ENCODE peak calls at places on chromosomes 1 and 21, in ten cellular contexts. Y, T, Z, I, D, C, M, Q, N and K are unnamed samples.

GRCh38 chr1:108050911-108051624 is 86.1 kb upstream of the VAV3 start:
- DNase-seq in Y (no peak), T (no peak), Z (no peak), I (peak; percentile 25), D (no peak), C (no peak), M (no peak), Q (no peak), N (no peak), K (no peak)

GRCh38 chr1:51906306-51907078 is 28.0 kb upstream of the NRDC start:
- DNase-seq in Y (no peak), T (no peak), Z (no peak), I (peak; percentile 70), D (no peak), C (no peak), M (peak; percentile 67), Q (no peak), N (no peak), K (no peak)

GRCh38 chr1:30759718-30760281 is 2.2 kb upstream of the LAPTM5 start:
- DNase-seq in Y (no peak), T (no peak), Z (no peak), I (no peak), D (peak; percentile 87), C (no peak), M (no peak), Q (no peak), N (no peak), K (no peak)

GRCh38 chr1:29520571-29521437 is 284.5 kb downstream of the PTPRU start:
- DNase-seq in Y (no peak), T (peak; percentile 24), Z (no peak), I (no peak), D (peak; percentile 65), C (no peak), M (no peak), Q (no peak), N (no peak), K (no peak)

GRCh38 chr1:202663141-202663540 is 47.1 kb downstream of the SYT2 start:
- DNase-seq in Y (no peak), T (no peak), Z (no peak), I (no peak), D (no peak), C (no peak), M (no peak), Q (no peak), N (no peak), K (no peak)

GRCh38 chr1:101438359-101438758 is 201.5 kb downstream of the S1PR1 start:
- DNase-seq in Y (no peak), T (no peak), Z (peak; percentile 20), I (peak; percentile 38), D (no peak), C (no peak), M (peak; percentile 15), Q (no peak), N (no peak), K (no peak)

GRCh38 chr1:64343105-64343960 is 126.6 kb upstream of the CACHD1 start:
- DNase-seq in Y (no peak), T (no peak), Z (peak; percentile 99), I (peak; percentile 91), D (no peak), C (no peak), M (peak; percentile 86), Q (peak; percentile 77), N (peak; percentile 94), K (no peak)

GRCh38 chr1:153359241-153359640 is 1.6 kb downstream of the S100A9 start:
- DNase-seq in Y (no peak), T (no peak), Z (no peak), I (no peak), D (peak; percentile 75), C (peak; percentile 15), M (no peak), Q (no peak), N (no peak), K (no peak)

GRCh38 chr1:107748529-107748928 is 216.5 kb downstream of the VAV3 start:
- DNase-seq in Y (no peak), T (no peak), Z (peak; percentile 35), I (peak; percentile 71), D (no peak), C (no peak), M (peak; percentile 73), Q (peak; percentile 20), N (peak; percentile 33), K (no peak)

GRCh38 chr21:38289697-38290096 is 32.9 kb downstream of the KCNJ15 start:
- DNase-seq in Y (peak; percentile 37), T (no peak), Z (peak; percentile 99), I (peak; percentile 98), D (no peak), C (no peak), M (peak; percentile 97), Q (peak; percentile 99), N (no peak), K (peak; percentile 100)

GRCh38 chr1:29342351-29342750 is 106.0 kb downstream of the PTPRU start:
- DNase-seq in Y (no peak), T (peak; percentile 23), Z (no peak), I (no peak), D (peak; percentile 46), C (no peak), M (no peak), Q (no peak), N (no peak), K (no peak)

DNA sequence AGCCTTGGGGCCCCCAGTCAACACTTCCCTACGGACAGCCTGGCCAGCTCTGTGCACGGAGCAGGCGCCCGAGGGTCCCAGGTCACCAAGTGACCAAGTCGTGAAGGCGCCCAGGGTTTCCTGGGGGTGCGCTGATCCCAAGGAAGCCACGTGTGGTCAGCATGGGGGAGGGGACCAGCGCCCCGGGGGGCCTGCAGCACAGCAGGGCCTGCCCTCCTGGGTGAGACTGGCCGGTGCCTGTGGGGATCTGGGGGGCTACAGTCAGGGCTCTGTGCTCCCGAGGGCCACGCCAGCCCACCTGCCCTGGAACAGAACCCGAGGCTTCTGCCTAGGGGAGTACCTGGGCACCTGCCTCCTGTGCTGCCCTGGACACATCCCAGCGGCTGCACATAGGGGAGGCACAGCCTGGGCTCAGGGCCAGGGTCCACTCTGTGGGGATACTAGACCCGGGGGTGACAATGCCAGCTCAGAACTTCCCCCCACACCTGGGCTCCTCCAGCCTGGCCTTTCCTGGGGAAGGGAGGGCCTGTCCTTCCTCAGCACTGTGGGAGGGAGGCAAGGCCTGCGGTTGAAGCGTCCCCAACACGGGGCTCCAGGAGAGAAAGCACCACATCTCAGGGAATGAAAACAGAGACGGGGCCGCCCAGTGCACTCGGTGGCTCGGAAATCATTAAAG is 6.2 kb upstream of the POFUT2 start:
- DNase-seq in Y (no peak), T (no peak), Z (no peak), I (no peak), D (peak; percentile 77), C (peak; percentile 22), M (no peak), Q (no peak), N (no peak), K (no peak)
- H3K4me3 ChIP-seq in Y (no peak overlapping the region), T (no peak overlapping the region), Z (no peak overlapping the region), I (peak overlapping the region; percentile 14), D (no peak overlapping the region), C (no peak overlapping the region), M (peak overlapping the region; percentile 52), Q (peak overlapping the region; percentile 15), N (no peak overlapping the region), K (peak overlapping the region; percentile 13)

GRCh38 chr1:207089627-207090265 is 1.1 kb downstream of the C4BPB start:
- DNase-seq in Y (no peak), T (no peak), Z (no peak), I (no peak), D (no peak), C (no peak), M (no peak), Q (no peak), N (no peak), K (no peak)
- H3K4me3 ChIP-seq in Y (no peak overlapping the region), T (peak overlapping the region; percentile 20), Z (no peak overlapping the region), I (no peak overlapping the region), D (no peak overlapping the region), C (no peak overlapping the region), M (no peak overlapping the region), Q (no peak overlapping the region), N (no peak overlapping the region), K (no peak overlapping the region)

DNA sequence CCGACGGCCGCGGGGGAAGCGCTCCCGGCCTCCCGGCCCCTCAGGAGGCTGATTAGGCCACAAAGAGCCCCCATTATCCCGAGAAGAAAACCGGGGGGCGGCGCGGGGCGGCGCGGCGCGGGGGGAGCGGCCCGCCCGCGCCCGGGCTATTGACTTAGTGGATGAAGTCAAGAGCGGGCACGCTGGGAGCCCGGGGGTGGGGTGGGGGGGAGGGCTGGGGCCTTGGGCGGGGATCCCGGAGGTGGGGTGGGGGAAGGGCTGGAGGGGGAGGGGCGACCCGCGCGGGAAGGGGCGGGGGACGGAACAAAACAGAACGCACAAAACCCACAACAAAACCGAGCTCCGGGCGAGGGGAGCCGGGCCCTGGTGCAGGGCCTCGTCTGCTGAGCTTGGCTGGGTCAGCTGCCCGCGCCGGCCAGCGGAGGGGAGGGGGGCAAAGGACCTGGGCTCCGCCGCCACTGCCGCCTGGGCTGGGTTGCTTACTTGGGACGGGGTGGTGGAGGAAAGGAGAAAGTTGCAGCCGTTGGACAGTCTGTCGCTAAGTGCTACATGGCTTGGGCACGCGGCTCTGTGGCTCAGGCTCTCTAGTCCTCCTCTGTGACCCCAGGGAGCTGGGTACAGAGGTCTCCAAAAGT is 16.2 kb downstream of the PAX7 start:
- DNase-seq in Y (no peak), T (no peak), Z (no peak), I (no peak), D (no peak), C (no peak), M (no peak), Q (no peak), N (no peak), K (no peak)
- H3K4me3 ChIP-seq in Y (no peak overlapping the region), T (peak overlapping the region; percentile 16), Z (no peak overlapping the region), I (no peak overlapping the region), D (no peak overlapping the region), C (no peak overlapping the region), M (no peak overlapping the region), Q (no peak overlapping the region), N (no peak overlapping the region), K (no peak overlapping the region)

GRCh38 chr1:9192578-9192977 is 42.0 kb upstream of the H6PD start:
- DNase-seq in Y (no peak), T (no peak), Z (no peak), I (no peak), D (no peak), C (no peak), M (no peak), Q (no peak), N (no peak), K (no peak)
- H3K4me3 ChIP-seq in Y (no peak overlapping the region), T (no peak overlapping the region), Z (no peak overlapping the region), I (no peak overlapping the region), D (no peak overlapping the region), C (no peak overlapping the region), M (no peak overlapping the region), Q (no peak overlapping the region), N (no peak overlapping the region), K (no peak overlapping the region)

GRCh38 chr21:20996421-20997307 is 1.5 kb upstream of the NCAM2 start:
- DNase-seq in Y (no peak), T (no peak), Z (no peak), I (no peak), D (no peak), C (no peak), M (no peak), Q (no peak), N (no peak), K (peak; percentile 21)
- H3K4me3 ChIP-seq in Y (peak overlapping the region; percentile 61), T (no peak overlapping the region), Z (no peak overlapping the region), I (no peak overlapping the region), D (peak overlapping the region; percentile 49), C (no peak overlapping the region), M (peak overlapping the region; percentile 82), Q (no peak overlapping the region), N (no peak overlapping the region), K (peak overlapping the region; percentile 77)

DNA sequence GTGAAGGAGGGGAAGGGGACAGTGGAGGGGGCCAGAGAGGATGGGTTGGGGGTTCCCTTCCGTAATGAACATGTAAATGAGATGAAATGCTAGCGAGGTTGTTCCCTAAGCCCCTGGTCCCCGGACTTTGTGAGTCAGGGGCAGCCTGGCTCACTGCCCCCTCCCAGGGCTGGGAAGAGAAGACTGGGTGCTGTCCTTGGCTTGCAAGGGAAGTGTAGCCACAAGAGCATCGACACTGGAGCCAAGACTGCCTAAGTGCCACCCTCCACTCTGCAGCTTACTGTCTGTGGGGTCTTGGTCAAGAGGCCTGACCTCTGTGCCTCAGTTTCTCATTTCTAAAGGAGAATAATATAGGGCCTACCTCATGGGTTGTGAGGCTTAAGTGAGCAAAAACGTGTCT is 483 bp downstream of the PEAR1 start:
- DNase-seq in Y (no peak), T (no peak), Z (no peak), I (no peak), D (peak; percentile 48), C (no peak), M (peak; percentile 19), Q (no peak), N (no peak), K (no peak)
- H3K4me3 ChIP-seq in Y (peak overlapping the region; percentile 68), T (peak overlapping the region; percentile 47), Z (no peak overlapping the region), I (no peak overlapping the region), D (peak overlapping the region; percentile 41), C (peak overlapping the region; percentile 10), M (peak overlapping the region; percentile 79), Q (no peak overlapping the region), N (no peak overlapping the region), K (peak overlapping the region; percentile 65)